ENCODE peak calls at places on chromosomes 3 and 15, in five cellular contexts. V is activated T-cell treated with anti-CD3 and anti-CD28 coated beads for 48 hours; X is CD8-positive, alpha-beta T cell; M is KG1; N is T-helper 2 cell. I is an unnamed sample.

GRCh38 chr15:73341886-73342600 is 26.7 kb downstream of the HCN4 start:
- DNase-seq in V (no peak), X (no peak), M (no peak), N (no peak), I (no peak)

GRCh38 chr15:73539726-73540125 is 93.5 kb downstream of the NPTN start:
- DNase-seq in V (no peak), X (no peak), M (no peak), N (no peak), I (no peak)

GRCh38 chr3:39104961-39105686 is 2.3 kb downstream of the GORASP1 start:
- DNase-seq in V (no peak), X (peak), M (no peak), N (no peak), I (no peak)

GRCh38 chr15:48603123-48603500 is 42.4 kb downstream of the FBN1 start:
- DNase-seq in V (no peak), X (no peak), M (no peak), N (no peak), I (no peak)

GRCh38 chr15:84949043-84949442 is 32.6 kb upstream of the PDE8A start:
- DNase-seq in V (no peak), X (no peak), M (no peak), N (no peak), I (no peak)

GRCh38 chr3:178226094-178226493 is 310.1 kb upstream of the KCNMB2 start:
- DNase-seq in V (no peak), X (no peak), M (no peak), N (no peak), I (no peak)

GRCh38 chr3:185290266-185290665 is 36.4 kb upstream of the EHHADH start:
- DNase-seq in V (no peak), X (no peak), M (no peak), N (no peak), I (no peak)

GRCh38 chr3:30455840-30456239 is 150.6 kb upstream of the TGFBR2 start:
- DNase-seq in V (no peak), X (no peak), M (no peak), N (no peak), I (no peak)

GRCh38 chr3:134483195-134483890 is 2.4 kb downstream of the ANAPC13 start:
- DNase-seq in V (no peak), X (no peak), M (no peak), N (no peak), I (no peak)

GRCh38 chr3:148319960-148320359 is 377.7 kb upstream of the AGTR1 start:
- DNase-seq in V (no peak), X (no peak), M (no peak), N (no peak), I (no peak)

GRCh38 chr3:97970929-97971460 is 1.2 kb downstream of the RIOX2 start:
- DNase-seq in V (no peak), X (no peak), M (no peak), N (no peak), I (no peak)

GRCh38 chr15:69185706-69186105 is 25.3 kb downstream of the GLCE start:
- DNase-seq in V (no peak), X (no peak), M (no peak), N (no peak), I (no peak)

GRCh38 chr3:73121684-73122331 is 60.3 kb downstream of the EBLN2 start:
- DNase-seq in V (no peak), X (no peak), M (no peak), N (no peak), I (no peak)

GRCh38 chr15:65409284-65409631 is 13.5 kb downstream of the IGDCC4 start:
- DNase-seq in V (no peak), X (no peak), M (no peak), N (no peak), I (no peak)

GRCh38 chr3:104411760-104412159 is 954.9 kb upstream of the ALCAM start:
- DNase-seq in V (no peak), X (no peak), M (no peak), N (no peak), I (no peak)

GRCh38 chr15:32717290-32718081 is at the start of gene GREM1:
- DNase-seq in V (no peak), X (no peak), M (no peak), N (no peak), I (no peak)

GRCh38 chr3:193857996-193858395 is 265.0 kb downstream of the OPA1 start:
- DNase-seq in V (no peak), X (no peak), M (no peak), N (no peak), I (no peak)

GRCh38 chr3:119310052-119310451 is 15.9 kb downstream of the ARHGAP31 start:
- DNase-seq in V (no peak), X (no peak), M (no peak), N (no peak), I (no peak)

GRCh38 chr15:42035362-42035761 is 14.5 kb upstream of the PLA2G4E start:
- DNase-seq in V (no peak), X (no peak), M (no peak), N (no peak), I (no peak)

GRCh38 chr3:73432021-73432722 is 192.6 kb downstream of the PDZRN3 start:
- DNase-seq in V (no peak), X (no peak), M (peak), N (no peak), I (no peak)

GRCh38 chr3:133535971-133536634 is 37.4 kb upstream of the CDV3 start:
- DNase-seq in V (no peak), X (no peak), M (no peak), N (no peak), I (no peak)

GRCh38 chr3:170222647-170223541 is 670 bp downstream of the PRKCI start:
- DNase-seq in V (peak), X (peak), M (peak), N (peak), I (peak)

GRCh38 chr3:9686050-9686384 is 17.6 kb upstream of the CPNE9 start:
- DNase-seq in V (no peak), X (no peak), M (no peak), N (no peak), I (no peak)

GRCh38 chr3:128698211-128699011 is 27.6 kb upstream of the RAB7A start:
- DNase-seq in V (no peak), X (peak), M (peak), N (no peak), I (no peak)

GRCh38 chr15:47718474-47719440 is 1.5 kb downstream of the SEMA6D start:
- DNase-seq in V (no peak), X (no peak), M (no peak), N (no peak), I (no peak)

GRCh38 chr15:72722071-72722696 is 36.2 kb downstream of the BBS4 start:
- DNase-seq in V (peak), X (peak), M (peak), N (peak), I (peak)

GRCh38 chr3:151265166-151265565 is 13.2 kb downstream of the P2RY14 start:
- DNase-seq in V (no peak), X (no peak), M (no peak), N (no peak), I (no peak)

GRCh38 chr3:191141728-191142127 is 57.3 kb upstream of the OSTN start:
- DNase-seq in V (no peak), X (no peak), M (no peak), N (no peak), I (no peak)

GRCh38 chr15:31197497-31198414 is 96.2 kb upstream of the TRPM1 start:
- DNase-seq in V (peak), X (peak), M (no peak), N (no peak), I (no peak)

GRCh38 chr3:10444511-10444910 is 60.9 kb downstream of the ATP2B2 start:
- DNase-seq in V (no peak), X (no peak), M (no peak), N (no peak), I (no peak)

GRCh38 chr3:99126291-99126690 is 224.8 kb upstream of the DCBLD2 start:
- DNase-seq in V (no peak), X (no peak), M (no peak), N (no peak), I (no peak)